ENCODE peak calls at places on chromosomes 4 and X, in five cellular contexts. F, G, Q, S and Z are unnamed samples.

GRCh38 chrX:107823456-107823855 is 2.2 kb upstream of the MID2 start:
- DNase-seq in G (no peak), F (no peak), S (no peak), Q (no peak), Z (no peak)

GRCh38 chrX:153455571-153455970 is 9.7 kb upstream of the TREX2 start:
- DNase-seq in G (no peak), F (no peak), S (no peak), Q (no peak), Z (no peak)

GRCh38 chrX:134870419-134870818 is 120.4 kb upstream of the SMIM10 start:
- DNase-seq in Q (no peak), S (no peak), G (no peak), F (no peak), Z (no peak)

GRCh38 chrX:30948626-30949025 is 59.6 kb upstream of the TAB3 start:
- DNase-seq in F (no peak), S (no peak), Q (no peak), G (no peak), Z (no peak)

GRCh38 chr4:53551963-53552362 is 39.3 kb downstream of the LNX1 start:
- DNase-seq in Q (no peak), G (no peak), S (no peak), F (no peak), Z (no peak)

GRCh38 chr4:36326610-36327009 is 45.2 kb downstream of the DTHD1 start:
- DNase-seq in Q (no peak), F (no peak), S (no peak), G (no peak), Z (no peak)

GRCh38 chrX:154429708-154430107 is 1.2 kb downstream of the ATP6AP1 start:
- DNase-seq in F (no peak), Q (no peak), G (no peak), S (no peak), Z (no peak)

GRCh38 chrX:73401591-73402266 is 45.1 kb upstream of the CDX4 start:
- DNase-seq in S (no peak), Q (no peak), F (no peak), G (no peak), Z (peak)

GRCh38 chr4:183905593-183906485 is 732 bp downstream of the STOX2 start:
- DNase-seq in S (peak), Q (no peak), F (peak), G (peak), Z (no peak)

GRCh38 chr4:168908093-168908492 is 102.0 kb downstream of the CBR4 start:
- DNase-seq in S (no peak), F (no peak), G (no peak), Q (no peak), Z (no peak)

GRCh38 chrX:10630320-10630719 is 9.9 kb upstream of the MID1 start:
- DNase-seq in S (no peak), G (no peak), Q (no peak), F (no peak), Z (no peak)

GRCh38 chrX:22467571-22467970 is 194.9 kb downstream of the CBLL2 start:
- DNase-seq in Q (no peak), S (no peak), F (no peak), G (no peak), Z (no peak)

GRCh38 chr4:122163767-122164166 is 11.6 kb downstream of the BLTP1 start:
- DNase-seq in F (no peak), S (no peak), G (no peak), Q (no peak), Z (no peak)

GRCh38 chr4:81595798-81596610 is 124.3 kb upstream of the RASGEF1B start:
- DNase-seq in S (no peak), G (no peak), Q (no peak), F (no peak), Z (no peak)

GRCh38 chrX:16643160-16643559 is 6.8 kb upstream of the S100G start:
- DNase-seq in F (no peak), G (no peak), Q (no peak), S (no peak), Z (no peak)

GRCh38 chr4:13627185-13627605 is 330 bp downstream of the BOD1L1 start:
- DNase-seq in G (no peak), F (peak), S (no peak), Q (no peak), Z (no peak)

GRCh38 chr4:154551872-154552686 is 1.9 kb upstream of the PLRG1 start:
- DNase-seq in Q (peak), F (peak), S (peak), G (peak), Z (no peak)

GRCh38 chr4:109723110-109723509 is 6.8 kb downstream of the PLA2G12A start:
- DNase-seq in S (no peak), Q (no peak), F (no peak), G (no peak), Z (no peak)

GRCh38 chr4:143477487-143477886 is 36.0 kb upstream of the SMARCA5 start:
- DNase-seq in G (no peak), Q (no peak), F (no peak), S (no peak), Z (no peak)

GRCh38 chr4:83449009-83449408 is 6.6 kb downstream of the HELQ start:
- DNase-seq in Q (no peak), F (no peak), S (no peak), G (no peak), Z (no peak)

GRCh38 chrX:44012484-44013096 is 39.4 kb upstream of the NDP start:
- DNase-seq in F (peak), G (no peak), Q (peak), S (no peak), Z (no peak)

GRCh38 chr4:136917312-136918110 is 614.8 kb downstream of the PCDH18 start:
- DNase-seq in Q (no peak), S (no peak), G (no peak), F (no peak), Z (no peak)

GRCh38 chr4:173752610-173753009 is 222.6 kb upstream of the HAND2 start:
- DNase-seq in Q (peak), F (no peak), S (no peak), G (no peak), Z (no peak)

GRCh38 chrX:74931214-74931613 is 6.0 kb upstream of the NEXMIF start:
- DNase-seq in Q (no peak), S (no peak), G (no peak), F (no peak), Z (no peak)

GRCh38 chrX:115948018-115948923 is 222.3 kb upstream of the AGTR2 start:
- DNase-seq in Q (peak), F (no peak), G (no peak), S (no peak), Z (peak)

GRCh38 chr4:129550281-129550785 is 454.4 kb downstream of the C4orf33 start:
- DNase-seq in G (no peak), Q (no peak), S (no peak), F (no peak), Z (no peak)

GRCh38 chrX:102712216-102712966 is at the start of gene GPRASP2:
- DNase-seq in F (peak), G (peak), Q (peak), S (no peak), Z (no peak)

GRCh38 chr4:14222630-14223029 is 595.1 kb upstream of the BOD1L1 start:
- DNase-seq in Q (no peak), G (no peak), S (no peak), F (no peak), Z (no peak)